ENCODE peak calls at places on chromosomes 13 and 19, in four cellular contexts. G is HT1080, D is nucleus accumbens, U is amygdala. F is an unnamed sample.
A peak's percentile ranks its signal among the peaks of the same experiment; 100 is the strongest.

GRCh38 chr13:22175815-22176214 is 504.9 kb downstream of the FGF9 start:
- DNase-seq in D (no peak), G (no peak), U (no peak), F (no peak)

GRCh38 chr19:55279773-55280643 is at the start of gene HSPBP1:
- DNase-seq in U (peak; percentile 85), D (peak; percentile 93), G (peak; percentile 97), F (peak; percentile 97)

GRCh38 chr19:58227964-58228583 is 640 bp upstream of the ZNF544 start:
- DNase-seq in U (no peak), G (no peak), D (no peak), F (no peak)

GRCh38 chr19:7705387-7706187 is 3.7 kb upstream of the FCER2 start:
- DNase-seq in G (no peak), D (no peak), U (no peak), F (no peak)

GRCh38 chr13:63075126-63075525 is 1659.5 kb upstream of the PCDH20 start:
- DNase-seq in U (no peak), G (no peak), D (no peak), F (no peak)

GRCh38 chr19:33618884-33619283 is 2.9 kb upstream of the CHST8 start:
- DNase-seq in U (no peak), D (no peak), G (no peak), F (no peak)

GRCh38 chr19:2756477-2756876 is 16.7 kb upstream of the SLC39A3 start:
- DNase-seq in U (no peak), D (no peak), G (no peak), F (no peak)

GRCh38 chr13:40153516-40153915 is 498.1 kb downstream of the COG6 start:
- DNase-seq in G (no peak), D (no peak), U (no peak), F (no peak)

GRCh38 chr13:31859546-31859945 is 120.2 kb downstream of the RXFP2 start:
- DNase-seq in D (no peak), U (no peak), G (no peak), F (peak; percentile 30)

F was measured in retina.